ENCODE peak calls at places on chromosomes 5 and 9, in nine cellular contexts. One of them, this sample, is unnamed.

GRCh38 chr9:69070201-69070600 is 34.6 kb downstream of the FXN start:
- DNase-seq in RWPE2: no peak
- DNase-seq in left ventricle myocardium inferior: no peak
- DNase-seq in heart right ventricle: no peak
- DNase-seq in ovary: no peak
- DNase-seq in adipocyte: no peak
- DNase-seq in colonic mucosa: no peak
- DNase-seq in tibial artery: no peak
- DNase-seq in A673: no peak
- DNase-seq in this sample: no peak

GRCh38 chr5:178279026-178279722 is 46.6 kb upstream of the PHYKPL start:
- DNase-seq in adipocyte: no peak
- DNase-seq in A673: no peak
- DNase-seq in colonic mucosa: no peak
- DNase-seq in tibial artery: no peak
- DNase-seq in RWPE2: peak; percentile 66
- DNase-seq in left ventricle myocardium inferior: no peak
- DNase-seq in ovary: no peak
- DNase-seq in heart right ventricle: no peak
- DNase-seq in this sample: no peak

GRCh38 chr5:29122306-29122705 is 2071.2 kb upstream of the CDH6 start:
- DNase-seq in RWPE2: no peak
- DNase-seq in left ventricle myocardium inferior: no peak
- DNase-seq in heart right ventricle: no peak
- DNase-seq in tibial artery: no peak
- DNase-seq in colonic mucosa: no peak
- DNase-seq in A673: no peak
- DNase-seq in adipocyte: no peak
- DNase-seq in ovary: no peak
- DNase-seq in this sample: no peak

GRCh38 chr5:14628346-14628745 is 36.2 kb upstream of the OTULIN start:
- DNase-seq in heart right ventricle: peak; percentile 41
- DNase-seq in A673: peak; percentile 67
- DNase-seq in colonic mucosa: peak; percentile 38
- DNase-seq in RWPE2: no peak
- DNase-seq in adipocyte: peak; percentile 71
- DNase-seq in ovary: peak; percentile 56
- DNase-seq in left ventricle myocardium inferior: no peak
- DNase-seq in tibial artery: no peak
- DNase-seq in this sample: no peak

GRCh38 chr5:21181726-21182125 is 1193.7 kb upstream of the CDH18 start:
- DNase-seq in heart right ventricle: no peak
- DNase-seq in RWPE2: no peak
- DNase-seq in adipocyte: no peak
- DNase-seq in colonic mucosa: no peak
- DNase-seq in tibial artery: no peak
- DNase-seq in ovary: no peak
- DNase-seq in left ventricle myocardium inferior: no peak
- DNase-seq in A673: no peak
- DNase-seq in this sample: no peak

GRCh38 chr9:16069671-16070586 is 517.1 kb downstream of the CCDC171 start:
- DNase-seq in left ventricle myocardium inferior: no peak
- DNase-seq in tibial artery: no peak
- DNase-seq in A673: no peak
- DNase-seq in ovary: no peak
- DNase-seq in RWPE2: no peak
- DNase-seq in heart right ventricle: no peak
- DNase-seq in colonic mucosa: no peak
- DNase-seq in adipocyte: peak; percentile 19
- DNase-seq in this sample: no peak

GRCh38 chr9:132973713-132974112 is 4.8 kb upstream of the GFI1B start:
- DNase-seq in colonic mucosa: no peak
- DNase-seq in tibial artery: no peak
- DNase-seq in RWPE2: no peak
- DNase-seq in adipocyte: no peak
- DNase-seq in heart right ventricle: no peak
- DNase-seq in ovary: no peak
- DNase-seq in A673: peak; percentile 60
- DNase-seq in left ventricle myocardium inferior: no peak
- DNase-seq in this sample: no peak

GRCh38 chr5:159864885-159865622 is 51.2 kb upstream of the ADRA1B start:
- DNase-seq in A673: no peak
- DNase-seq in colonic mucosa: no peak
- DNase-seq in tibial artery: no peak
- DNase-seq in left ventricle myocardium inferior: no peak
- DNase-seq in ovary: no peak
- DNase-seq in RWPE2: no peak
- DNase-seq in heart right ventricle: no peak
- DNase-seq in adipocyte: no peak
- DNase-seq in this sample: no peak

GRCh38 chr5:36363101-36363500 is 61.4 kb upstream of the RANBP3L start:
- DNase-seq in RWPE2: no peak
- DNase-seq in tibial artery: no peak
- DNase-seq in A673: no peak
- DNase-seq in adipocyte: peak; percentile 24
- DNase-seq in left ventricle myocardium inferior: no peak
- DNase-seq in ovary: no peak
- DNase-seq in colonic mucosa: no peak
- DNase-seq in heart right ventricle: no peak
- DNase-seq in this sample: no peak

GRCh38 chr5:181221792-181222629 is 1.1 kb upstream of the TRIM41 start:
- DNase-seq in adipocyte: peak; percentile 95
- DNase-seq in tibial artery: peak; percentile 97
- DNase-seq in RWPE2: peak; percentile 97
- DNase-seq in A673: peak; percentile 97
- DNase-seq in left ventricle myocardium inferior: peak; percentile 91
- DNase-seq in ovary: peak; percentile 98
- DNase-seq in heart right ventricle: peak; percentile 94
- DNase-seq in colonic mucosa: peak; percentile 99
- DNase-seq in this sample: peak; percentile 91

GRCh38 chr5:115098041-115098702 is 71.5 kb downstream of the TRIM36 start:
- DNase-seq in adipocyte: peak; percentile 78
- DNase-seq in heart right ventricle: no peak
- DNase-seq in tibial artery: no peak
- DNase-seq in colonic mucosa: peak; percentile 49
- DNase-seq in ovary: no peak
- DNase-seq in RWPE2: no peak
- DNase-seq in left ventricle myocardium inferior: no peak
- DNase-seq in A673: peak; percentile 73
- DNase-seq in this sample: no peak

GRCh38 chr9:36772449-36773370 is 200.0 kb downstream of the MELK start:
- DNase-seq in RWPE2: no peak
- DNase-seq in adipocyte: peak; percentile 21
- DNase-seq in A673: peak; percentile 28
- DNase-seq in left ventricle myocardium inferior: no peak
- DNase-seq in tibial artery: no peak
- DNase-seq in ovary: no peak
- DNase-seq in heart right ventricle: no peak
- DNase-seq in colonic mucosa: no peak
- DNase-seq in this sample: no peak

GRCh38 chr9:109886617-109887016 is 106.6 kb downstream of the PALM2AKAP2 start:
- DNase-seq in left ventricle myocardium inferior: no peak
- DNase-seq in heart right ventricle: no peak
- DNase-seq in adipocyte: no peak
- DNase-seq in ovary: no peak
- DNase-seq in colonic mucosa: no peak
- DNase-seq in RWPE2: no peak
- DNase-seq in A673: no peak
- DNase-seq in tibial artery: no peak
- DNase-seq in this sample: no peak
- H3K4me1 ChIP-seq in left ventricle myocardium inferior: peaks cover 59% of the 10 kb centered on the region
- H3K4me1 ChIP-seq in heart right ventricle: peaks cover 57% of the 10 kb centered on the region
- H3K4me1 ChIP-seq in adipocyte: peaks cover 26% of the 10 kb centered on the region
- H3K4me1 ChIP-seq in ovary: peaks cover 3% of the 10 kb centered on the region
- H3K4me1 ChIP-seq in colonic mucosa: no peaks in the 10 kb centered on the region
- H3K4me1 ChIP-seq in RWPE2: peaks cover 42% of the 10 kb centered on the region
- H3K4me1 ChIP-seq in A673: no peaks in the 10 kb centered on the region
- H3K4me1 ChIP-seq in tibial artery: no peaks in the 10 kb centered on the region
- H3K4me1 ChIP-seq in this sample: no peaks in the 10 kb centered on the region

DNA sequence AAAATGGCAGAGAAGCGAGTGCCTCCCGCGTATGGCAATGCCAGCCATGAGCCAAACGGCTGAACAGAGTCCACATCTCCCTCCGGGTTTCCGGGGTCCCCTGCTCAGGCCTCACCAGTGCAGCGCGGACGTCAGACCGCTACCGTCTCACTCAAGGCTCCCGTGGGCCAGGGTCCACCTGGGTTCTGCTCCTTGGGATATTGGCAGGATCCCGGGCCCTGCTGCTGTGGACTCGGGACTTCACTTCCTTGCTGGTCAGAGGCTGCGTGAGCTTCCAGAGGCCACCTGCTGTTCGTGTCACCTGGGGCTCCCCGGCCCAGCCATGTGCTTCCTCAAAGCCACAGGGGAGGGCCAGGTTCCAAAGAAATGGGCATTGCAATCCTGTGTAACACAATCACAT is 38.4 kb upstream of the CLPTM1L start:
- DNase-seq in heart right ventricle: no peak
- DNase-seq in ovary: no peak
- DNase-seq in A673: no peak
- DNase-seq in adipocyte: no peak
- DNase-seq in left ventricle myocardium inferior: no peak
- DNase-seq in colonic mucosa: no peak
- DNase-seq in RWPE2: no peak
- DNase-seq in tibial artery: no peak
- DNase-seq in this sample: no peak
- H3K27me3 ChIP-seq in heart right ventricle: peaks cover 41% of the 10 kb centered on the region
- H3K27me3 ChIP-seq in ovary: no peaks in the 10 kb centered on the region
- H3K27me3 ChIP-seq in A673: peaks cover 26% of the 10 kb centered on the region
- H3K27me3 ChIP-seq in adipocyte: peaks cover 42% of the 10 kb centered on the region
- H3K27me3 ChIP-seq in left ventricle myocardium inferior: peaks cover 63% of the 10 kb centered on the region
- H3K27me3 ChIP-seq in colonic mucosa: no peaks in the 10 kb centered on the region
- H3K27me3 ChIP-seq in RWPE2: peaks cover 18% of the 10 kb centered on the region
- H3K27me3 ChIP-seq in tibial artery: peaks cover 66% of the 10 kb centered on the region
- H3K27me3 ChIP-seq in this sample: no peaks in the 10 kb centered on the region

GRCh38 chr5:88888799-88889164 is 5.8 kb upstream of the MEF2C start:
- DNase-seq in RWPE2: no peak
- DNase-seq in left ventricle myocardium inferior: no peak
- DNase-seq in colonic mucosa: no peak
- DNase-seq in ovary: no peak
- DNase-seq in adipocyte: no peak
- DNase-seq in tibial artery: no peak
- DNase-seq in heart right ventricle: no peak
- DNase-seq in A673: no peak
- DNase-seq in this sample: no peak
- H3K4me3 ChIP-seq in RWPE2: no peak overlapping the region
- H3K4me3 ChIP-seq in left ventricle myocardium inferior: peak overlapping the region; percentile 79
- H3K4me3 ChIP-seq in colonic mucosa: peak overlapping the region; percentile 31
- H3K4me3 ChIP-seq in ovary: peak overlapping the region; percentile 59
- H3K4me3 ChIP-seq in adipocyte: peak overlapping the region; percentile 90
- H3K4me3 ChIP-seq in tibial artery: peak overlapping the region; percentile 71
- H3K4me3 ChIP-seq in heart right ventricle: peak overlapping the region; percentile 64
- H3K4me3 ChIP-seq in A673: no peak overlapping the region
- H3K4me3 ChIP-seq in this sample: no peak overlapping the region

GRCh38 chr9:93466416-93467061 is 13.2 kb upstream of the FAM120AOS start:
- DNase-seq in A673: no peak
- DNase-seq in tibial artery: no peak
- DNase-seq in adipocyte: no peak
- DNase-seq in heart right ventricle: no peak
- DNase-seq in RWPE2: no peak
- DNase-seq in left ventricle myocardium inferior: no peak
- DNase-seq in colonic mucosa: no peak
- DNase-seq in ovary: no peak
- DNase-seq in this sample: no peak

GRCh38 chr9:93468763-93469456 is 15.5 kb upstream of the FAM120AOS start:
- DNase-seq in colonic mucosa: peak; percentile 71
- DNase-seq in ovary: no peak
- DNase-seq in left ventricle myocardium inferior: no peak
- DNase-seq in tibial artery: no peak
- DNase-seq in adipocyte: peak; percentile 61
- DNase-seq in RWPE2: no peak
- DNase-seq in A673: peak; percentile 65
- DNase-seq in heart right ventricle: peak; percentile 43
- DNase-seq in this sample: no peak

GRCh38 chr9:93465853-93466252 is 12.5 kb upstream of the FAM120AOS start:
- DNase-seq in A673: no peak
- DNase-seq in ovary: no peak
- DNase-seq in heart right ventricle: no peak
- DNase-seq in tibial artery: no peak
- DNase-seq in RWPE2: no peak
- DNase-seq in left ventricle myocardium inferior: no peak
- DNase-seq in adipocyte: no peak
- DNase-seq in colonic mucosa: no peak
- DNase-seq in this sample: no peak

GRCh38 chr9:93467062-93467416 is 13.7 kb upstream of the FAM120AOS start:
- DNase-seq in ovary: no peak
- DNase-seq in left ventricle myocardium inferior: no peak
- DNase-seq in tibial artery: no peak
- DNase-seq in colonic mucosa: no peak
- DNase-seq in A673: peak; percentile 52
- DNase-seq in RWPE2: no peak
- DNase-seq in adipocyte: no peak
- DNase-seq in heart right ventricle: no peak
- DNase-seq in this sample: no peak

DNA sequence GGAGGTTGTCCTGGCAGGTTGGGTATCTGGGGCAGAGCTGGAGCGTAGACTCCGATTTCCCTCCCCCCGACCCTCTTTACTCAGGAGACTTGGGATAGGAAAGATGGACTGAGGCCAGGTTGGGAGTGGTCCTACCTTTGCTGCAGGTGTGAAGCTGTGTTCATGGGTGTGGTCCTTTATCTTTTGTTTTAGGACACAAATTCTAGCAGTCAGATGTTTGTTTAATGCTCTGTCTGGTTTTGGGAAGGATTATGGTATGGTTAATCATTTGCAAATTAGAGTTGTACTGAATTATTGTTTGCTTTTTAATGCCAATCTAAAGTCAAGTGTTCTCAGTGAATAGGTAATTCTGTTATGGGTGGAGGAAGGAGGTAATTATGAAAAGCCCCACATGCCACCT is 14.1 kb upstream of the FAM120AOS start:
- DNase-seq in left ventricle myocardium inferior: no peak
- DNase-seq in heart right ventricle: no peak
- DNase-seq in adipocyte: no peak
- DNase-seq in A673: no peak
- DNase-seq in ovary: no peak
- DNase-seq in tibial artery: no peak
- DNase-seq in colonic mucosa: peak; percentile 84
- DNase-seq in RWPE2: no peak
- DNase-seq in this sample: no peak
- H3K4me1 ChIP-seq in left ventricle myocardium inferior: peaks cover 84% of the 10 kb centered on the region
- H3K4me1 ChIP-seq in heart right ventricle: peaks cover 80% of the 10 kb centered on the region
- H3K4me1 ChIP-seq in adipocyte: peaks cover 33% of the 10 kb centered on the region
- H3K4me1 ChIP-seq in A673: peaks cover 50% of the 10 kb centered on the region
- H3K4me1 ChIP-seq in ovary: peaks cover 19% of the 10 kb centered on the region
- H3K4me1 ChIP-seq in tibial artery: no peaks in the 10 kb centered on the region
- H3K4me1 ChIP-seq in colonic mucosa: peaks cover 24% of the 10 kb centered on the region
- H3K4me1 ChIP-seq in RWPE2: peaks cover 43% of the 10 kb centered on the region
- H3K4me1 ChIP-seq in this sample: peaks cover 33% of the 10 kb centered on the region

GRCh38 chr9:93956183-93956784 is 1.1 kb upstream of the BARX1 start:
- DNase-seq in colonic mucosa: no peak
- DNase-seq in A673: no peak
- DNase-seq in left ventricle myocardium inferior: no peak
- DNase-seq in heart right ventricle: no peak
- DNase-seq in RWPE2: no peak
- DNase-seq in ovary: no peak
- DNase-seq in tibial artery: no peak
- DNase-seq in adipocyte: no peak
- DNase-seq in this sample: no peak
- H3K27me3 ChIP-seq in colonic mucosa: peaks cover 95% of the 10 kb centered on the region
- H3K27me3 ChIP-seq in A673: peaks cover 86% of the 10 kb centered on the region
- H3K27me3 ChIP-seq in left ventricle myocardium inferior: peaks cover 97% of the 10 kb centered on the region
- H3K27me3 ChIP-seq in heart right ventricle: peaks cover 95% of the 10 kb centered on the region
- H3K27me3 ChIP-seq in RWPE2: peaks cover 94% of the 10 kb centered on the region
- H3K27me3 ChIP-seq in ovary: peaks cover 11% of the 10 kb centered on the region
- H3K27me3 ChIP-seq in tibial artery: peaks cover 98% of the 10 kb centered on the region
- H3K27me3 ChIP-seq in adipocyte: peaks cover 92% of the 10 kb centered on the region
- H3K27me3 ChIP-seq in this sample: peaks cover 90% of the 10 kb centered on the region

GRCh38 chr9:19925674-19926503 is 137.1 kb upstream of the SLC24A2 start:
- DNase-seq in left ventricle myocardium inferior: peak; percentile 43
- DNase-seq in tibial artery: peak; percentile 63
- DNase-seq in colonic mucosa: peak; percentile 79
- DNase-seq in A673: peak; percentile 73
- DNase-seq in adipocyte: peak; percentile 90
- DNase-seq in heart right ventricle: peak; percentile 72
- DNase-seq in ovary: peak; percentile 68
- DNase-seq in RWPE2: peak; percentile 68
- DNase-seq in this sample: peak; percentile 51
- H3K4me3 ChIP-seq in left ventricle myocardium inferior: peak overlapping the region; percentile 60
- H3K4me3 ChIP-seq in tibial artery: peak overlapping the region; percentile 33
- H3K4me3 ChIP-seq in colonic mucosa: peak overlapping the region; percentile 14
- H3K4me3 ChIP-seq in A673: peak overlapping the region; percentile 44
- H3K4me3 ChIP-seq in adipocyte: peak overlapping the region; percentile 81
- H3K4me3 ChIP-seq in heart right ventricle: peak overlapping the region; percentile 50
- H3K4me3 ChIP-seq in ovary: peak overlapping the region; percentile 32
- H3K4me3 ChIP-seq in RWPE2: no peak overlapping the region
- H3K4me3 ChIP-seq in this sample: no peak overlapping the region

This sample was measured in effector memory CD4-positive, alpha-beta T cell.